ENCODE peak calls at places on chromosomes 6 and 20, in four cellular contexts. O is progenitor cell of endocrine pancreas, J is RPMI8226, U is nucleus accumbens. F is an unnamed sample.

GRCh38 chr6:112851141-112851540 is 504.0 kb downstream of the RFPL4B start:
- DNase-seq in J (no peak), O (no peak), U (no peak), F (no peak)

GRCh38 chr6:36853325-36853724 is 14.1 kb upstream of the CPNE5 start:
- DNase-seq in U (no peak), O (no peak), J (no peak), F (no peak)

GRCh38 chr20:17541596-17541995 is 10.4 kb upstream of the BFSP1 start:
- DNase-seq in O (no peak), U (no peak), J (no peak), F (no peak)

GRCh38 chr6:140571139-140571538 is 1196.7 kb upstream of the CITED2 start:
- DNase-seq in O (no peak), U (no peak), J (no peak), F (no peak)

GRCh38 chr20:39873286-39873685 is 815.8 kb downstream of the MAFB start:
- DNase-seq in U (no peak), O (no peak), J (no peak), F (no peak)

GRCh38 chr20:63540417-63541186 is 3.4 kb upstream of the PTK6 start:
- DNase-seq in O (no peak), J (no peak), U (no peak), F (no peak)

GRCh38 chr6:32298632-32299336 is 72.9 kb downstream of the TSBP1 start:
- DNase-seq in O (no peak), J (no peak), U (no peak), F (no peak)

GRCh38 chr6:42978487-42978792 is 541 bp downstream of the PEX6 start:
- DNase-seq in O (peak; percentile 26), J (no peak), U (no peak), F (peak; percentile 32)

GRCh38 chr6:79375635-79376425 is 141.3 kb upstream of the HMGN3 start:
- DNase-seq in J (no peak), U (no peak), O (no peak), F (no peak)